ENCODE peak calls at places on chromosomes 2 and 18, in six cellular contexts. Z is tibial nerve, M is left lung, R is IMR-90, F is GM23338, W is K562. E is an unnamed sample.

GRCh38 chr2:240783819-240784621 is 36.0 kb downstream of the KIF1A start:
- DNase-seq in Z (no peak), W (no peak), M (peak; percentile 76), R (no peak), F (no peak), E (no peak)

GRCh38 chr2:130814931-130815680 is 21.6 kb upstream of the ARHGEF4 start:
- DNase-seq in F (no peak), W (no peak), R (no peak), Z (no peak), M (no peak), E (no peak)

GRCh38 chr2:229346801-229347540 is 75.9 kb upstream of the PID1 start:
- DNase-seq in F (no peak), Z (no peak), M (no peak), W (no peak), R (no peak), E (no peak)

GRCh38 chr2:219542931-219543595 is 546 bp downstream of the CHPF start:
- DNase-seq in Z (no peak), R (peak; percentile 16), F (peak; percentile 50), M (no peak), W (peak; percentile 55), E (no peak)

GRCh38 chr18:55457028-55457427 is 131.0 kb downstream of the TCF4 start:
- DNase-seq in Z (no peak), R (no peak), M (no peak), W (no peak), F (no peak), E (no peak)

GRCh38 chr2:873027-873426 is 77.6 kb upstream of the SNTG2 start:
- DNase-seq in M (no peak), Z (no peak), R (no peak), F (no peak), W (no peak), E (no peak)

GRCh38 chr2:11582526-11583202 is 48.8 kb downstream of the GREB1 start:
- DNase-seq in M (no peak), R (peak; percentile 35), F (peak; percentile 84), Z (peak; percentile 69), W (peak; percentile 71), E (no peak)

GRCh38 chr2:241769819-241770184 is 6.8 kb upstream of the GAL3ST2 start:
- DNase-seq in F (no peak), R (no peak), Z (no peak), W (no peak), M (no peak), E (no peak)

GRCh38 chr18:50401888-50402287 is 27.0 kb downstream of the SKA1 start:
- DNase-seq in Z (no peak), M (peak; percentile 85), W (peak; percentile 88), R (peak; percentile 7), F (peak; percentile 77), E (no peak)

GRCh38 chr18:74840492-74841167 is 243.0 kb downstream of the ZNF407 start:
- DNase-seq in W (no peak), M (no peak), R (peak; percentile 82), F (no peak), Z (no peak), E (no peak)

GRCh38 chr2:1004398-1004797 is 53.7 kb downstream of the SNTG2 start:
- DNase-seq in R (no peak), F (no peak), W (no peak), Z (no peak), M (no peak), E (no peak)

DNA sequence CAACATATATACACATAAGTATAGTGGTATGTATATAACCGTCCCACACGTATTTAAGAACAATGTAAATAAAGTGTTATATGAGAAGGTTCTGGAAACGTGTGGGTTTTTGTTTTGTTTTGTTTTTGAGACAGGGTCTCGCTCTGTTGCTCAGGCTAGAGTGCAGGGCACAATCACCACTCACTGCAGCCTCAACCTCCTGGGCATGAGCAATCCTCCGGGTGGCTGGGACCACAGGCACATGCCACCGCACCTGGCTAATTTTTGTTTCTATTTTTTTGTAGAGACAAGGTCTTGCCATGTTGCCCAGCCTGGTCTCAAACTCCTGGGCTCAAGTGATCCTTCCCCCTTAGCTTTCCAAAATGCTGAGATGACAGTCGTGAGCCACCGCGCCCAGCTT is 6.2 kb downstream of the ADAM17 start:
- DNase-seq in Z (no peak), W (no peak), R (no peak), F (no peak), M (no peak), E (no peak)
- H3K27ac ChIP-seq in Z (peak overlapping the region; percentile 98), W (no peak overlapping the region), R (no peak overlapping the region), F (no peak overlapping the region), M (no peak overlapping the region), E (no peak overlapping the region)

GRCh38 chr18:35501369-35501768 is 3.6 kb upstream of the INO80C start:
- DNase-seq in M (no peak), F (no peak), R (no peak), W (no peak), Z (no peak), E (no peak)
- H3K4me1 ChIP-seq in M (peaks cover 6% of the 10 kb centered on the region), F (peaks cover 23% of the 10 kb centered on the region), R (peaks cover 6% of the 10 kb centered on the region), W (peaks cover 27% of the 10 kb centered on the region), Z (peaks cover 11% of the 10 kb centered on the region), E (peaks cover 12% of the 10 kb centered on the region)

GRCh38 chr2:207458582-207458981 is 71.2 kb upstream of the CREB1 start:
- DNase-seq in Z (no peak), F (peak; percentile 41), W (no peak), R (no peak), M (no peak), E (no peak)
- TF ChIP-seq CTCF in Z (no peak), F (peak; percentile 67), W (peak; percentile 36), R (no peak), M (no peak), E (no peak)

GRCh38 chr2:189541591-189541990 is 39.0 kb downstream of the SLC40A1 start:
- DNase-seq in M (no peak), Z (no peak), F (no peak), W (no peak), R (no peak), E (no peak)
- H3K27ac ChIP-seq in M (no peak overlapping the region), Z (no peak overlapping the region), F (no peak overlapping the region), W (no peak overlapping the region), R (no peak overlapping the region), E (peak overlapping the region; percentile 58)

GRCh38 chr2:36335597-36335996 is 20.0 kb upstream of the CRIM1 start:
- DNase-seq in M (no peak), R (no peak), F (no peak), Z (no peak), W (no peak), E (no peak)
- H3K4me1 ChIP-seq in M (no peaks in the 10 kb centered on the region), R (peaks cover 17% of the 10 kb centered on the region), F (peaks cover 9% of the 10 kb centered on the region), Z (no peaks in the 10 kb centered on the region), W (no peaks in the 10 kb centered on the region), E (no peaks in the 10 kb centered on the region)

DNA sequence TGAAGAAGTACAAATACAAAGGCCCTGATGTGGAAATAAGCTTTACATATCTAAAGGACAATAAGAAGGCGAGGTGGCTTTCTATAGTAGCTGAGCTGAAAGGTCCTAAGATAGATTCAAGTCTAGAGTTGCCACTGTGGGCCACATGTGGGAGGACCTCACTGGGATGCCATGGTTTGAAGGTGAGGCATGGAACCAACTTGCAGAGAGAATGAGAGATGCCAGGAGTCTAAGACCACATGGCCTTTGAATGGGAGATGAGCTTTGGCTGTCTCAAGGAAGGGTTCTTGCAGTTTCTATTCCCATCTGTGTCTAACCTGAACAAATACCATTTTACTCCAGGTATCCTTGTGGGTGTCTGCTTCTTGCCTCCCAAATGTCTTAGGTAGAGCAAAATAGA is 53.6 kb downstream of the HNMT start:
- DNase-seq in F (no peak), M (no peak), W (no peak), R (no peak), Z (no peak), E (no peak)
- TF ChIP-seq CTCF in F (no peak), M (no peak), W (no peak), R (no peak), Z (no peak), E (no peak)

GRCh38 chr2:136135924-136136906 is 18.3 kb upstream of the CXCR4 start:
- DNase-seq in Z (no peak), W (no peak), F (no peak), R (no peak), M (no peak), E (no peak)
- H3K27ac ChIP-seq in Z (peak overlapping the region; percentile 60), W (no peak overlapping the region), F (no peak overlapping the region), R (no peak overlapping the region), M (peak overlapping the region; percentile 13), E (no peak overlapping the region)

GRCh38 chr2:98608962-98609604 is 694 bp downstream of the UNC50 start:
- DNase-seq in Z (no peak), R (peak; percentile 58), F (peak; percentile 41), M (peak; percentile 81), W (peak; percentile 19), E (no peak)

GRCh38 chr2:98607104-98607503 is 1.2 kb downstream of the COA5 start:
- DNase-seq in R (no peak), M (no peak), Z (no peak), W (no peak), F (no peak), E (no peak)

GRCh38 chr2:98607741-98608117 is 583 bp downstream of the COA5 start:
- DNase-seq in Z (no peak), F (no peak), W (no peak), R (peak; percentile 10), M (no peak), E (no peak)

GRCh38 chr2:98606431-98606830 is 1.9 kb downstream of the COA5 start:
- DNase-seq in M (no peak), F (no peak), R (no peak), W (no peak), Z (no peak), E (no peak)

GRCh38 chr2:98608118-98608961 is at the start of the genes COA5 and UNC50:
- DNase-seq in R (peak; percentile 91), Z (peak; percentile 68), F (peak; percentile 94), W (peak; percentile 92), M (peak; percentile 97), E (peak; percentile 52)
- H3K4me1 ChIP-seq in R (peaks cover 12% of the 10 kb centered on the region), Z (peaks cover 38% of the 10 kb centered on the region), F (peaks cover 17% of the 10 kb centered on the region), W (peaks cover 28% of the 10 kb centered on the region), M (peaks cover 27% of the 10 kb centered on the region), E (peaks cover 45% of the 10 kb centered on the region)

GRCh38 chr2:3254438-3254941 is 123.1 kb downstream of the EIPR1 start:
- DNase-seq in W (no peak), R (no peak), F (no peak), M (no peak), Z (no peak), E (no peak)
- TF ChIP-seq CTCF in W (no peak), R (no peak), F (no peak), M (no peak), Z (no peak), E (no peak)

GRCh38 chr2:44244135-44244871 is 31.0 kb upstream of the SLC3A1 start:
- DNase-seq in W (peak; percentile 74), F (peak; percentile 88), R (peak; percentile 68), Z (no peak), M (no peak), E (no peak)
- H3K27ac ChIP-seq in W (no peak overlapping the region), F (no peak overlapping the region), R (no peak overlapping the region), Z (no peak overlapping the region), M (no peak overlapping the region), E (no peak overlapping the region)